ENCODE peak calls at places on chromosomes 3 and 15, in eight cellular contexts. R is activated B cell treated with CpG ODN at 0.5 μM for 24 hours; O is tibial nerve; H is T-helper 2 cell; T is activated T-cell treated with anti-CD3 and anti-CD28 coated beads, Interleukin-2, amount 50 U/mL, for 1 hour; N is posterior cingulate gyrus; P is GM04503; L is SHP77. J is an unnamed sample.

GRCh38 chr15:41013698-41014414 is 60.6 kb downstream of the CHAC1 start:
- DNase-seq in T (no peak), L (no peak), H (no peak), O (no peak), N (no peak), P (no peak), R (no peak), J (no peak)

GRCh38 chr3:174863488-174863887 is 4.4 kb downstream of the NAALADL2 start:
- DNase-seq in P (no peak), H (no peak), O (no peak), N (no peak), T (no peak), L (no peak), R (no peak), J (no peak)

GRCh38 chr3:139107424-139108252 is 62.9 kb upstream of the PRR23C start:
- DNase-seq in T (no peak), O (no peak), N (no peak), H (no peak), R (no peak), L (no peak), P (no peak), J (no peak)

GRCh38 chr3:171804618-171805389 is 5.5 kb downstream of the PLD1 start:
- DNase-seq in O (peak), T (no peak), P (no peak), L (no peak), R (no peak), H (no peak), N (no peak), J (peak)

GRCh38 chr15:101112336-101113113 is 139.3 kb downstream of the CHSY1 start:
- DNase-seq in L (no peak), O (no peak), R (no peak), T (no peak), H (no peak), P (no peak), N (no peak), J (no peak)

GRCh38 chr3:71050133-71050520 is 533.4 kb downstream of the FOXP1 start:
- DNase-seq in T (no peak), P (no peak), L (no peak), H (no peak), N (no peak), O (no peak), R (no peak), J (peak)

GRCh38 chr15:73927003-73927475 is 777 bp downstream of the LOXL1 start:
- DNase-seq in T (no peak), O (no peak), N (no peak), P (no peak), L (peak), H (no peak), R (peak), J (peak)

GRCh38 chr15:58021332-58022230 is 43.9 kb downstream of the ALDH1A2 start:
- DNase-seq in H (no peak), L (no peak), T (no peak), P (no peak), O (no peak), R (no peak), N (no peak), J (no peak)

GRCh38 chr3:94226058-94226457 is 163.2 kb downstream of the NSUN3 start:
- DNase-seq in P (no peak), L (no peak), O (no peak), N (no peak), R (no peak), H (no peak), T (no peak), J (peak)

GRCh38 chr3:56783644-56784451 is 17.9 kb downstream of the ARHGEF3 start:
- DNase-seq in H (peak), R (peak), T (peak), P (peak), O (peak), N (no peak), L (peak), J (peak)

GRCh38 chr15:93703092-93703785 is 528.1 kb upstream of the MCTP2 start:
- DNase-seq in H (no peak), T (no peak), R (no peak), P (no peak), O (no peak), L (no peak), N (no peak), J (no peak)

GRCh38 chr3:53531749-53532148 is 37.3 kb downstream of the CACNA1D start:
- DNase-seq in H (no peak), N (no peak), O (no peak), P (no peak), L (no peak), R (no peak), T (no peak), J (no peak)

GRCh38 chr3:40248591-40248990 is 60.9 kb upstream of the EIF1B start:
- DNase-seq in R (no peak), H (no peak), N (no peak), P (no peak), T (no peak), O (no peak), L (no peak), J (no peak)

GRCh38 chr15:88127477-88127799 is 129.1 kb downstream of the NTRK3 start:
- DNase-seq in T (no peak), R (no peak), H (no peak), N (no peak), L (no peak), P (no peak), O (no peak), J (no peak)

GRCh38 chr3:21781371-21781770 is 30.4 kb upstream of the ZNF385D start:
- DNase-seq in P (no peak), R (no peak), O (no peak), L (no peak), N (no peak), T (no peak), H (no peak), J (no peak)

GRCh38 chr15:52351206-52351907 is 55.8 kb upstream of the MYO5C start:
- DNase-seq in P (peak), O (peak), T (no peak), R (no peak), N (no peak), H (no peak), L (no peak), J (no peak)

GRCh38 chr3:58175429-58176184 is 35.2 kb downstream of the DNASE1L3 start:
- DNase-seq in L (peak), H (no peak), P (no peak), T (no peak), N (no peak), O (no peak), R (no peak), J (peak)

GRCh38 chr3:33505027-33505426 is 64.8 kb upstream of the UBP1 start:
- DNase-seq in P (no peak), O (no peak), T (no peak), L (no peak), N (no peak), R (no peak), H (no peak), J (no peak)

GRCh38 chr3:50617096-50617791 is at the start of gene MAPKAPK3:
- DNase-seq in L (no peak), T (no peak), O (no peak), N (no peak), H (peak), R (peak), P (no peak), J (no peak)

GRCh38 chr3:151726016-151726415 is 7.7 kb upstream of the AADACL2 start:
- DNase-seq in O (no peak), T (no peak), P (no peak), R (no peak), N (no peak), L (no peak), H (no peak), J (peak)

GRCh38 chr15:29740692-29741311 is 81.5 kb downstream of the TJP1 start:
- DNase-seq in H (no peak), T (no peak), R (no peak), L (no peak), P (no peak), N (no peak), O (no peak), J (peak)

GRCh38 chr3:31064021-31064420 is 169.6 kb upstream of the GADL1 start:
- DNase-seq in T (no peak), L (no peak), H (no peak), P (no peak), R (no peak), N (no peak), O (no peak), J (peak)

GRCh38 chr15:80850941-80851451 is 71.8 kb downstream of the CEMIP start:
- DNase-seq in O (no peak), T (no peak), N (no peak), R (no peak), P (no peak), L (no peak), H (no peak), J (no peak)

GRCh38 chr3:13702226-13702820 is 153.4 kb downstream of the FBLN2 start:
- DNase-seq in P (no peak), O (no peak), R (no peak), T (peak), L (no peak), H (no peak), N (no peak), J (no peak)

GRCh38 chr3:76442374-76442915 is 597.5 kb upstream of the ROBO2 start:
- DNase-seq in O (no peak), L (no peak), H (no peak), P (no peak), R (no peak), N (no peak), T (no peak), J (no peak)

GRCh38 chr3:99774467-99774866 is 43.2 kb upstream of the CMSS1 start:
- DNase-seq in N (no peak), H (no peak), L (no peak), P (peak), R (no peak), T (no peak), O (no peak), J (peak)

GRCh38 chr3:56976666-56977560 is 83.6 kb upstream of the SPATA12 start:
- DNase-seq in O (no peak), L (peak), T (no peak), H (no peak), N (peak), P (peak), R (no peak), J (peak)

GRCh38 chr15:60758961-60759729 is 280.2 kb upstream of the ICE2 start:
- DNase-seq in H (no peak), P (peak), L (no peak), R (no peak), N (no peak), T (no peak), O (no peak), J (peak)